ENCODE peak calls at places on chromosome 5, in six cellular contexts. D is aorta, Q is foreskin fibroblast, L is AML-193, U is A172, V is amniotic stem cell. H is an unnamed sample.
A peak's percentile ranks its signal among the peaks of the same experiment; 100 is the strongest.

GRCh38 chr5:107558951-107559350 is 111.8 kb downstream of the EFNA5 start:
- DNase-seq in D (no peak), Q (no peak), L (no peak), U (no peak), V (no peak), H (no peak)

GRCh38 chr5:32443541-32444190 is 874 bp downstream of the ZFR start:
- DNase-seq in D (peak; percentile 64), Q (peak; percentile 26), L (no peak), U (peak; percentile 33), V (no peak), H (peak; percentile 26)

GRCh38 chr5:131209506-131210191 is 38.9 kb downstream of the LYRM7 start:
- DNase-seq in D (peak; percentile 48), Q (no peak), L (peak; percentile 91), U (no peak), V (no peak), H (peak; percentile 17)

GRCh38 chr5:1031306-1031959 is 22.8 kb downstream of the NKD2 start:
- DNase-seq in D (no peak), Q (no peak), L (no peak), U (no peak), V (no peak), H (no peak)

GRCh38 chr5:35881758-35882157 is 25.1 kb downstream of the IL7R start:
- DNase-seq in D (no peak), Q (no peak), L (no peak), U (peak; percentile 24), V (no peak), H (no peak)

GRCh38 chr5:41815663-41816062 is 54.6 kb downstream of the OXCT1 start:
- DNase-seq in D (no peak), Q (no peak), L (no peak), U (no peak), V (no peak), H (no peak)

GRCh38 chr5:169018980-169019379 is 282.0 kb downstream of the SLIT3 start:
- DNase-seq in D (no peak), Q (no peak), L (no peak), U (no peak), V (no peak), H (no peak)

GRCh38 chr5:73233461-73234151 is 60.6 kb downstream of the TMEM174 start:
- DNase-seq in D (peak; percentile 45), Q (no peak), L (no peak), U (no peak), V (no peak), H (no peak)

GRCh38 chr5:60701317-60701988 is 1.5 kb upstream of the DEPDC1B start:
- DNase-seq in D (no peak), Q (no peak), L (no peak), U (no peak), V (no peak), H (no peak)

GRCh38 chr5:144191998-144192397 is 21.3 kb downstream of the KCTD16 start:
- DNase-seq in D (no peak), Q (peak; percentile 46), L (peak; percentile 83), U (peak; percentile 77), V (peak; percentile 66), H (no peak)

GRCh38 chr5:146103594-146103993 is 1.8 kb downstream of the PLAC8L1 start:
- DNase-seq in D (no peak), Q (peak; percentile 6), L (peak; percentile 40), U (no peak), V (no peak), H (no peak)

GRCh38 chr5:72407541-72407940 is 87.4 kb downstream of the PTCD2 start:
- DNase-seq in D (no peak), Q (peak; percentile 63), L (no peak), U (no peak), V (no peak), H (no peak)

GRCh38 chr5:38060354-38060753 is 198.0 kb upstream of the EGFLAM start:
- DNase-seq in D (no peak), Q (peak; percentile 23), L (no peak), U (peak; percentile 65), V (no peak), H (no peak)

GRCh38 chr5:127909078-127909477 is 174.5 kb upstream of the SLC12A2 start:
- DNase-seq in D (no peak), Q (peak; percentile 18), L (peak; percentile 70), U (peak; percentile 38), V (no peak), H (no peak)

GRCh38 chr5:92337772-92338234 is 954.7 kb upstream of the ARRDC3 start:
- DNase-seq in D (no peak), Q (peak; percentile 63), L (no peak), U (no peak), V (no peak), H (no peak)

GRCh38 chr5:96113170-96113939 is 151.7 kb upstream of the ELL2 start:
- DNase-seq in D (peak; percentile 54), Q (no peak), L (no peak), U (no peak), V (no peak), H (no peak)

GRCh38 chr5:122111513-122111912 is 17.8 kb upstream of the ZNF474 start:
- DNase-seq in D (no peak), Q (no peak), L (no peak), U (no peak), V (no peak), H (no peak)

GRCh38 chr5:126189862-126190261 is 233.3 kb upstream of the GRAMD2B start:
- DNase-seq in D (no peak), Q (no peak), L (no peak), U (no peak), V (no peak), H (no peak)

GRCh38 chr5:138927539-138927938 is 52.4 kb upstream of the LRRTM2 start:
- DNase-seq in D (no peak), Q (no peak), L (no peak), U (no peak), V (no peak), H (no peak)

GRCh38 chr5:145943674-145944121 is 7.3 kb downstream of the SH3RF2 start:
- DNase-seq in D (no peak), Q (no peak), L (peak; percentile 9), U (no peak), V (no peak), H (no peak)

GRCh38 chr5:74386571-74387334 is 253.8 kb downstream of the ENC1 start:
- DNase-seq in D (no peak), Q (no peak), L (no peak), U (peak; percentile 76), V (no peak), H (no peak)

H was measured in stimulated activated CD4-positive, alpha-beta T cell treated with anti-CD3 and anti-CD28 coated beads, Interleukin-12 subunit alpha, Interleukin-12 subunit beta, amount 100 ng/mL, for 24 hours.